ENCODE peak calls at places on chromosomes 11 and 22, in five cellular contexts. L is heart right ventricle, C is ascending aorta, D is neural progenitor cell, Z is heart left ventricle. P is an unnamed sample.

GRCh38 chr11:94776351-94777321 is 8.5 kb downstream of the AMOTL1 start:
- DNase-seq in L (peak; percentile 21), C (no peak), D (peak; percentile 41), Z (no peak), P (no peak)

GRCh38 chr11:118625036-118625690 is 17.7 kb downstream of the PHLDB1 start:
- DNase-seq in L (no peak), C (no peak), D (no peak), Z (peak; percentile 12), P (no peak)

GRCh38 chr11:2298795-2299747 is 2.6 kb downstream of the C11orf21 start:
- DNase-seq in L (no peak), C (peak; percentile 65), D (peak; percentile 84), Z (peak; percentile 62), P (peak; percentile 47)

GRCh38 chr11:74388678-74389327 is 9.4 kb downstream of the PGM2L1 start:
- DNase-seq in L (no peak), C (peak; percentile 78), D (peak; percentile 72), Z (no peak), P (peak; percentile 53)

GRCh38 chr22:28983190-28983589 is 78.4 kb downstream of the C22orf31 start:
- DNase-seq in L (no peak), C (no peak), D (no peak), Z (no peak), P (no peak)

GRCh38 chr11:132253469-132254264 is 883.3 kb downstream of the NTM start:
- DNase-seq in L (no peak), C (no peak), D (no peak), Z (no peak), P (no peak)

GRCh38 chr11:563066-563811 is 2.5 kb downstream of the RASSF7 start:
- DNase-seq in L (no peak), C (no peak), D (no peak), Z (no peak), P (no peak)

GRCh38 chr11:70545626-70545945 is 147.3 kb downstream of the CTTN start:
- DNase-seq in L (no peak), C (no peak), D (no peak), Z (peak; percentile 26), P (no peak)

GRCh38 chr22:49100316-49100715 is 727.4 kb downstream of the BRD1 start:
- DNase-seq in L (no peak), C (no peak), D (no peak), Z (no peak), P (no peak)

GRCh38 chr11:74269161-74269809 is 42.2 kb downstream of the P4HA3 start:
- DNase-seq in L (no peak), C (no peak), D (no peak), Z (no peak), P (no peak)

GRCh38 chr11:128476729-128477128 is 110.6 kb downstream of the ETS1 start:
- DNase-seq in L (no peak), C (no peak), D (no peak), Z (no peak), P (no peak)

GRCh38 chr11:2779499-2779980 is 79.7 kb upstream of the KCNQ1OT1 start:
- DNase-seq in L (no peak), C (no peak), D (no peak), Z (no peak), P (no peak)

GRCh38 chr11:3905080-3905953 is 49.9 kb downstream of the STIM1 start:
- DNase-seq in L (no peak), C (no peak), D (peak; percentile 6), Z (no peak), P (no peak)

GRCh38 chr11:123579482-123579812 is 75.0 kb downstream of the SCN3B start:
- DNase-seq in L (no peak), C (no peak), D (no peak), Z (no peak), P (no peak)

GRCh38 chr11:47998733-47999359 is 18.5 kb downstream of the PTPRJ start:
- DNase-seq in L (no peak), C (no peak), D (no peak), Z (no peak), P (no peak)

GRCh38 chr22:30649430-30650007 is 13.9 kb downstream of the SLC35E4 start:
- DNase-seq in L (no peak), C (peak; percentile 80), D (no peak), Z (peak; percentile 66), P (no peak)

GRCh38 chr22:47878460-47878859 is 1116.0 kb downstream of the TBC1D22A start:
- DNase-seq in L (no peak), C (no peak), D (no peak), Z (no peak), P (no peak)

GRCh38 chr11:111183706-111184105 is 61.8 kb upstream of the POU2AF2 start:
- DNase-seq in L (no peak), C (no peak), D (no peak), Z (no peak), P (no peak)

GRCh38 chr22:49976439-49977175 is 16.0 kb downstream of the PIM3 start:
- DNase-seq in L (no peak), C (no peak), D (no peak), Z (no peak), P (no peak)

GRCh38 chr22:24506802-24507438 is 11.8 kb downstream of the UPB1 start:
- DNase-seq in L (no peak), C (no peak), D (no peak), Z (peak; percentile 33), P (no peak)

GRCh38 chr11:45543808-45544422 is 121.5 kb downstream of the CHST1 start:
- DNase-seq in L (no peak), C (no peak), D (peak; percentile 79), Z (no peak), P (peak; percentile 76)

GRCh38 chr11:13206086-13206640 is 71.4 kb upstream of the BMAL1 start:
- DNase-seq in L (no peak), C (no peak), D (no peak), Z (no peak), P (no peak)

GRCh38 chr11:58647141-58647699 is 24.8 kb downstream of the CNTF start:
- DNase-seq in L (no peak), C (no peak), D (no peak), Z (no peak), P (no peak)

GRCh38 chr11:6320411-6321207 is at the start of gene CAVIN3:
- DNase-seq in L (peak; percentile 90), C (peak; percentile 92), D (peak; percentile 73), Z (peak; percentile 94), P (peak; percentile 67)

GRCh38 chr11:115389790-115390189 is 114.4 kb downstream of the CADM1 start:
- DNase-seq in L (no peak), C (no peak), D (no peak), Z (no peak), P (no peak)

GRCh38 chr11:119626197-119626909 is 102.6 kb downstream of the NECTIN1 start:
- DNase-seq in L (no peak), C (no peak), D (no peak), Z (no peak), P (peak; percentile 46)

GRCh38 chr11:32109138-32109537 is 18.3 kb downstream of the RCN1 start:
- DNase-seq in L (no peak), C (no peak), D (no peak), Z (no peak), P (no peak)

GRCh38 chr22:31139866-31140716 is at the start of gene PLA2G3:
- DNase-seq in L (no peak), C (no peak), D (peak; percentile 94), Z (peak; percentile 55), P (peak; percentile 86)

GRCh38 chr22:50146440-50147228 is 23.9 kb upstream of the PANX2 start:
- DNase-seq in L (peak; percentile 59), C (peak; percentile 62), D (peak; percentile 40), Z (peak; percentile 77), P (peak; percentile 59)

GRCh38 chr11:67376421-67376820 is 3.0 kb upstream of the CLCF1 start:
- DNase-seq in L (no peak), C (no peak), D (peak; percentile 45), Z (no peak), P (no peak)

GRCh38 chr11:133894956-133895549 is 49.7 kb upstream of the SPATA19 start:
- DNase-seq in L (no peak), C (no peak), D (peak; percentile 58), Z (no peak), P (peak; percentile 25)

GRCh38 chr11:122229078-122229477 is 113.1 kb upstream of the BLID start:
- DNase-seq in L (no peak), C (no peak), D (no peak), Z (no peak), P (no peak)

GRCh38 chr11:132200303-132200936 is 830.0 kb downstream of the NTM start:
- DNase-seq in L (no peak), C (no peak), D (no peak), Z (no peak), P (no peak)

GRCh38 chr11:72430743-72431570 is 3.4 kb downstream of the CLPB start:
- DNase-seq in L (no peak), C (no peak), D (peak; percentile 69), Z (no peak), P (peak; percentile 25)

GRCh38 chr22:50473088-50473487 is 1.7 kb downstream of the SBF1 start:
- DNase-seq in L (peak; percentile 11), C (no peak), D (peak; percentile 38), Z (no peak), P (no peak)

GRCh38 chr22:45090364-45090960 is 73.3 kb upstream of the NUP50 start:
- DNase-seq in L (no peak), C (no peak), D (peak; percentile 79), Z (no peak), P (no peak)
- TF ChIP-seq CTCF in L (no peak), C (no peak), D (peak; percentile 17), Z (no peak), P (no peak)

DNA sequence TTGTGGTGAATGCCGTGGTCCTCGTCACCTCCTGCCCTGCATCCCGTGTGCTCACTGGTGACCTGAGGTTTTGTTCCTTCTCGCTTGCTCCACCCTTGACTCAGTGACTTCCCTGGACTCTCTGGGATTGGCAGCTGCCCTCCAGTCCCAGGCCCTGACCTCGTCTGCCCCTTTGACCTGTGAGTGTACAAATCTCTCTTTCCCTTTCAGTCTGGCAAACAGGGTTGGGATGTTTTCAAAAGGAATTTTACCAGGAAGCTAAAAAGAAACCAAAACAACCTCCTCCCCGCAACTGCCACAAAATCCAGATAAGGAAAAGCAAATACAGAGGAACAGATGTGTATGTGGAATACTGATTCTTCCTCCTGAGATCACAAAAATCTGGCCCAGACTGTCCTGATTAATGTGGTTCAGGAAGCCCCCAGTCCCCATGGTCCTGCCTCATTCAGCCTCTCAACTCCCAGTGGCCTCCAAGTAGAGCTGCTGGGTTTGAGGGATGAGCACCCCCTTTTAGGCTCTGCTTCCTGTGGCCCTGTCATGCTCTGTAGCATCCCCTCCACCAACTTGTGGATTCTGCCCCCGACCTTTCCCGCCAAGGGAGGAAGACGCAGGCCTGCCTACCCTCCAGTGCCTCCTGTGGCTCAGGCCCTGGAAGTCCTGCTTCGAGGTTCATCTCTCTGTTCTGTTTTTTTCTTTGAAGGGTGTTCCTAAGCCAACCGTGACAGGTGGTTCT is 15.2 kb downstream of the ROBO4 start:
- DNase-seq in L (no peak), C (peak; percentile 62), D (no peak), Z (no peak), P (no peak)
- TF ChIP-seq CTCF in L (no peak), C (no peak), D (no peak), Z (no peak), P (no peak)

GRCh38 chr22:27597703-27598444 is 203.7 kb downstream of the MN1 start:
- DNase-seq in L (no peak), C (no peak), D (no peak), Z (no peak), P (no peak)
- TF ChIP-seq CTCF in L (no peak), C (no peak), D (no peak), Z (no peak), P (no peak)

DNA sequence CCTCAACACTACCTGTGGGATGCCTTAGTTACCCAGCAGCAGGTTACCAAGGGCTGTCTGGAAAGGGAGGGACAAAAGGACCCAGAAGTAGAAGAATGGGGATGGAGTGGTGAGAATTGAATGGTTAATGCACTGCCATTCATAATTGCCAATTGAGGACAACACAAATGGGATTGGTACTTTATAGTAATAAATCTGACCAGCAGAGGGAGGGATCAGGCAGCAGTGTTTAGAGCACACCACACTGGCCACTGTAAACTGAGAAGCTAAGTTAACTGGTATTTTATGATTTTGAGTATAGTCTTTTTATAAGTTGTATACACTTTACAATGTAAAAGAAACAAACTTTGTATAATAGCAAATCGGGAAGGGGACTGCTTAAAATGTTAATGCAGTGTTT is 10.7 kb downstream of the TBRG1 start:
- DNase-seq in L (no peak), C (no peak), D (no peak), Z (no peak), P (no peak)
- TF ChIP-seq CTCF in L (peak; percentile 7), C (no peak), D (peak; percentile 18), Z (peak; percentile 15), P (no peak)